ENCODE peak calls at places on chromosomes 6 and 20, in six cellular contexts. I is T-helper 1 cell; M is GM12891; S is anterior cingulate cortex; F is NCI-H526; D is stimulated activated CD8-positive, alpha-beta memory T cell treated with anti-CD3 and anti-CD28 coated beads, Interleukin-2, amount 100 ng/mL, for 1 hour. W is an unnamed sample.

GRCh38 chr6:117404548-117404947 is 21.2 kb downstream of the ROS1 start:
- DNase-seq in F (peak), D (no peak), S (no peak), I (no peak), M (no peak), W (no peak)

GRCh38 chr6:166488081-166488685 is 98.3 kb downstream of the RAMACL start:
- DNase-seq in S (no peak), F (no peak), M (peak), I (peak), D (peak), W (peak)

GRCh38 chr6:628772-629171 is 28.1 kb downstream of the HUS1B start:
- DNase-seq in S (no peak), M (no peak), D (no peak), I (no peak), F (no peak), W (no peak)

GRCh38 chr6:28081486-28081751 is 1.1 kb downstream of the ZNF165 start:
- DNase-seq in I (peak), M (peak), S (no peak), D (no peak), F (no peak), W (peak)

GRCh38 chr20:22523128-22523498 is 61.3 kb downstream of the FOXA2 start:
- DNase-seq in I (no peak), S (no peak), D (no peak), M (no peak), F (no peak), W (no peak)

GRCh38 chr6:69279805-69280204 is 517.0 kb downstream of the LMBRD1 start:
- DNase-seq in D (no peak), M (no peak), I (no peak), F (no peak), S (peak), W (no peak)

GRCh38 chr20:13990465-13990864 is at the start of gene SEL1L2:
- DNase-seq in F (peak), S (no peak), I (no peak), D (no peak), M (no peak), W (no peak)

GRCh38 chr6:132004668-132005067 is 53.5 kb upstream of the CCN2 start:
- DNase-seq in F (no peak), D (no peak), I (no peak), S (no peak), M (no peak), W (no peak)

GRCh38 chr20:8879669-8880068 is 189.2 kb upstream of the PLCB4 start:
- DNase-seq in F (no peak), M (no peak), I (no peak), D (no peak), S (no peak), W (no peak)

GRCh38 chr6:47195251-47195650 is 114.5 kb downstream of the TNFRSF21 start:
- DNase-seq in D (no peak), I (no peak), S (no peak), M (no peak), F (no peak), W (no peak)

GRCh38 chr20:19121463-19121862 is 91.0 kb upstream of the SLC24A3 start:
- DNase-seq in M (no peak), I (no peak), S (no peak), D (no peak), F (no peak), W (no peak)

GRCh38 chr20:46004813-46005505 is 3.7 kb upstream of the MMP9 start:
- DNase-seq in D (no peak), S (no peak), I (no peak), M (no peak), F (no peak), W (no peak)

GRCh38 chr6:43772571-43773049 is 2.6 kb downstream of the VEGFA start:
- DNase-seq in D (no peak), F (peak), I (no peak), S (no peak), M (no peak), W (no peak)

GRCh38 chr20:32521780-32522524 is 63.2 kb downstream of the NOL4L start:
- DNase-seq in S (peak), F (peak), M (peak), D (no peak), I (peak), W (peak)

GRCh38 chr6:26213334-26214075 is 126.3 kb downstream of the HFE start:
- DNase-seq in M (no peak), I (no peak), D (no peak), S (no peak), F (no peak), W (no peak)

GRCh38 chr6:137248702-137249101 is 29.5 kb upstream of the IFNGR1 start:
- DNase-seq in F (no peak), D (no peak), I (no peak), S (no peak), M (no peak), W (no peak)

GRCh38 chr20:62832212-62832922 is 15.5 kb downstream of the COL9A3 start:
- DNase-seq in D (no peak), M (peak), F (peak), I (no peak), S (no peak), W (no peak)

GRCh38 chr6:41939848-41940758 is 1.5 kb downstream of the CCND3 start:
- DNase-seq in S (no peak), D (no peak), I (no peak), F (peak), M (no peak), W (no peak)

GRCh38 chr20:62011403-62011791 is 54.3 kb downstream of the TAF4 start:
- DNase-seq in F (peak), D (no peak), M (no peak), S (no peak), I (no peak), W (no peak)

GRCh38 chr6:150981095-150981494 is 115.6 kb downstream of the MTHFD1L start:
- DNase-seq in D (no peak), F (peak), M (no peak), S (no peak), I (no peak), W (no peak)

GRCh38 chr20:13022401-13023170 is 13.8 kb downstream of the SPTLC3 start:
- DNase-seq in M (no peak), D (no peak), S (no peak), F (peak), I (no peak), W (no peak)

GRCh38 chr20:11694467-11694866 is 223.2 kb upstream of the BTBD3 start:
- DNase-seq in F (no peak), M (no peak), I (no peak), D (no peak), S (no peak), W (no peak)

GRCh38 chr20:420721-421574 is 12.8 kb downstream of the RBCK1 start:
- DNase-seq in S (no peak), D (no peak), I (no peak), F (peak), M (peak), W (no peak)

GRCh38 chr20:63658749-63659187 is 656 bp downstream of the RTEL1 start:
- DNase-seq in I (no peak), S (no peak), F (no peak), M (no peak), D (no peak), W (no peak)

GRCh38 chr6:5190467-5190866 is 70.3 kb downstream of the LYRM4 start:
- DNase-seq in S (no peak), M (no peak), F (no peak), D (no peak), I (no peak), W (no peak)

GRCh38 chr6:106745824-106746610 is 116.6 kb downstream of the QRSL1 start:
- DNase-seq in F (peak), M (no peak), D (no peak), I (no peak), S (no peak), W (no peak)

GRCh38 chr20:1946762-1947534 is 46.9 kb downstream of the PDYN start:
- DNase-seq in M (no peak), S (no peak), F (peak), I (no peak), D (no peak), W (no peak)

GRCh38 chr20:35823937-35824336 is 52.1 kb downstream of the PHF20 start:
- DNase-seq in S (no peak), D (no peak), F (no peak), I (no peak), M (no peak), W (no peak)

GRCh38 chr6:130183271-130184222 is 39.2 kb downstream of the SAMD3 start:
- DNase-seq in F (no peak), D (no peak), S (no peak), M (no peak), I (no peak), W (no peak)

GRCh38 chr20:23097636-23098580 is 11.8 kb upstream of the CD93 start:
- DNase-seq in D (no peak), I (no peak), M (no peak), S (no peak), F (no peak), W (no peak)

GRCh38 chr6:106324726-106325335 is 729 bp downstream of the ATG5 start:
- DNase-seq in S (no peak), F (no peak), D (no peak), M (no peak), I (no peak), W (no peak)

GRCh38 chr6:131652472-131652871 is 15.4 kb downstream of the ENPP3 start:
- DNase-seq in M (no peak), S (no peak), F (no peak), I (no peak), D (no peak), W (no peak)

GRCh38 chr6:108914235-108915022 is 66.2 kb downstream of the ARMC2 start:
- DNase-seq in D (no peak), I (peak), S (no peak), F (peak), M (no peak), W (no peak)